ENCODE peak calls at places on chromosomes 3 and 15, in nine cellular contexts. N is iPS DF 6.9, B is cardiac muscle cell, A is ovary, K is foreskin keratinocyte, R is SK-N-SH, Q is A673, Y is dorsolateral prefrontal cortex, I is PC-9. T is an unnamed sample.

GRCh38 chr3:4045756-4046155 is 246.5 kb downstream of the LRRN1 start:
- DNase-seq in A (no peak), K (peak), N (no peak), I (no peak), Q (no peak), R (no peak), B (no peak), Y (no peak), T (no peak)

GRCh38 chr3:186788482-186789370 is 5.3 kb downstream of the EIF4A2 start:
- DNase-seq in K (no peak), B (no peak), N (no peak), Q (no peak), Y (no peak), I (no peak), R (no peak), A (no peak), T (no peak)

GRCh38 chr3:76365284-76365683 is 579.9 kb upstream of the ZNF717 start:
- DNase-seq in N (no peak), Q (no peak), Y (no peak), A (no peak), R (no peak), K (no peak), B (no peak), I (no peak), T (no peak)

GRCh38 chr3:52472239-52472783 is 16.9 kb downstream of the NISCH start:
- DNase-seq in Q (no peak), Y (no peak), A (no peak), B (no peak), I (no peak), K (no peak), R (no peak), N (no peak), T (no peak)

GRCh38 chr3:14388200-14388599 is 14.2 kb upstream of the SLC6A6 start:
- DNase-seq in Q (no peak), R (no peak), A (no peak), B (no peak), Y (no peak), I (no peak), K (no peak), N (no peak), T (no peak)

GRCh38 chr15:81235781-81236507 is 39.3 kb downstream of the IL16 start:
- DNase-seq in A (peak), N (no peak), R (no peak), Q (no peak), I (no peak), B (peak), Y (no peak), K (peak), T (peak)

GRCh38 chr15:95874625-95875024 is 455.9 kb upstream of the NR2F2 start:
- DNase-seq in R (no peak), A (no peak), N (no peak), K (no peak), Q (no peak), I (no peak), B (no peak), Y (no peak), T (no peak)

GRCh38 chr3:71366991-71367604 is 216.4 kb downstream of the FOXP1 start:
- DNase-seq in Y (no peak), I (no peak), R (no peak), N (no peak), Q (no peak), K (no peak), B (no peak), A (no peak), T (no peak)

GRCh38 chr3:171115667-171116066 is 89.1 kb upstream of the SLC2A2 start:
- DNase-seq in K (no peak), Y (no peak), B (no peak), N (no peak), R (no peak), I (no peak), Q (no peak), A (no peak), T (no peak)

GRCh38 chr15:39438260-39438659 is 142.6 kb upstream of the THBS1 start:
- DNase-seq in R (no peak), B (no peak), N (no peak), I (no peak), A (no peak), Q (no peak), Y (no peak), K (no peak), T (no peak)

GRCh38 chr15:81309647-81310460 is 14.1 kb downstream of the STARD5 start:
- DNase-seq in Q (no peak), N (no peak), I (no peak), K (no peak), B (no peak), R (no peak), A (no peak), Y (no peak), T (no peak)

GRCh38 chr15:59622289-59622688 is 10.7 kb downstream of the GCNT3 start:
- DNase-seq in Y (no peak), B (peak), K (peak), R (peak), Q (peak), N (no peak), A (peak), I (peak), T (peak)

GRCh38 chr3:146160964-146161724 is at the start of gene PLOD2:
- DNase-seq in N (no peak), Y (peak), A (peak), Q (peak), I (peak), B (peak), R (peak), K (peak), T (no peak)

GRCh38 chr3:138135141-138135832 is 3.1 kb upstream of the A4GNT start:
- DNase-seq in N (no peak), B (no peak), Q (no peak), Y (no peak), K (no peak), I (no peak), A (no peak), R (no peak), T (no peak)

GRCh38 chr3:159082514-159082913 is 280.7 kb downstream of the MFSD1 start:
- DNase-seq in K (peak), R (no peak), Y (no peak), Q (no peak), I (no peak), B (peak), N (no peak), A (no peak), T (no peak)

GRCh38 chr3:44000586-44000985 is 241.1 kb upstream of the TOPAZ1 start:
- DNase-seq in R (no peak), I (peak), Q (no peak), K (peak), N (no peak), A (no peak), B (no peak), Y (no peak), T (no peak)

GRCh38 chr15:76996526-76997401 is 1.8 kb downstream of the PSTPIP1 start:
- DNase-seq in A (peak), I (no peak), R (peak), Q (no peak), Y (no peak), B (peak), K (peak), N (no peak), T (no peak)

GRCh38 chr3:128547368-128547987 is 54.5 kb upstream of the GATA2 start:
- DNase-seq in K (peak), Y (no peak), N (no peak), R (no peak), I (no peak), B (peak), Q (no peak), A (no peak), T (no peak)

GRCh38 chr3:54882114-54882833 is 45.6 kb downstream of the LRTM1 start:
- DNase-seq in A (no peak), R (no peak), N (no peak), Y (no peak), B (peak), K (peak), Q (no peak), I (peak), T (peak)

GRCh38 chr3:187243933-187244564 is 46.8 kb downstream of the RTP1 start:
- DNase-seq in B (no peak), A (no peak), R (no peak), Q (no peak), K (no peak), Y (no peak), I (no peak), N (no peak), T (no peak)

GRCh38 chr15:62928242-62928995 is 114.1 kb upstream of the TPM1 start:
- DNase-seq in N (no peak), R (peak), A (no peak), I (peak), B (peak), Y (no peak), Q (peak), K (peak), T (peak)

GRCh38 chr15:59197459-59197858 is 9.2 kb upstream of the LDHAL6B start:
- DNase-seq in K (no peak), N (no peak), A (no peak), Y (no peak), I (no peak), B (no peak), R (no peak), Q (no peak), T (no peak)

GRCh38 chr15:78641876-78642275 is 866 bp upstream of the CHRNB4 start:
- DNase-seq in B (no peak), Q (no peak), A (no peak), Y (no peak), R (no peak), N (no peak), K (no peak), I (no peak), T (no peak)

GRCh38 chr3:128727059-128727458 is 1.1 kb downstream of the RAB7A start:
- DNase-seq in Q (no peak), Y (no peak), B (no peak), I (no peak), K (no peak), R (no peak), A (no peak), N (no peak), T (no peak)

GRCh38 chr3:169847896-169848295 is 21.8 kb downstream of the LRRC31 start:
- DNase-seq in B (no peak), R (no peak), Y (no peak), Q (no peak), I (no peak), K (no peak), A (no peak), N (no peak), T (no peak)

GRCh38 chr3:69791919-69792399 is 52.7 kb downstream of the MITF start:
- DNase-seq in R (peak), K (peak), B (peak), Y (no peak), Q (no peak), I (no peak), A (no peak), N (no peak), T (no peak)

GRCh38 chr3:119120480-119120879 is 25.5 kb upstream of the TEX55 start:
- DNase-seq in A (no peak), K (no peak), Y (no peak), B (no peak), R (no peak), I (no peak), N (peak), Q (no peak), T (no peak)

GRCh38 chr15:75542386-75542797 is 36.7 kb downstream of the PTPN9 start:
- DNase-seq in A (no peak), N (no peak), Y (no peak), R (no peak), B (no peak), I (no peak), K (no peak), Q (peak), T (no peak)

GRCh38 chr15:50687302-50687902 is 805 bp upstream of the TRPM7 start:
- DNase-seq in R (no peak), B (no peak), I (no peak), Y (no peak), Q (no peak), N (no peak), K (no peak), A (no peak), T (no peak)
- H3K27ac ChIP-seq in R (peak), B (peak), I (peak), Y (peak), Q (peak), N (no peak), K (peak), A (peak), T (peak)

DNA sequence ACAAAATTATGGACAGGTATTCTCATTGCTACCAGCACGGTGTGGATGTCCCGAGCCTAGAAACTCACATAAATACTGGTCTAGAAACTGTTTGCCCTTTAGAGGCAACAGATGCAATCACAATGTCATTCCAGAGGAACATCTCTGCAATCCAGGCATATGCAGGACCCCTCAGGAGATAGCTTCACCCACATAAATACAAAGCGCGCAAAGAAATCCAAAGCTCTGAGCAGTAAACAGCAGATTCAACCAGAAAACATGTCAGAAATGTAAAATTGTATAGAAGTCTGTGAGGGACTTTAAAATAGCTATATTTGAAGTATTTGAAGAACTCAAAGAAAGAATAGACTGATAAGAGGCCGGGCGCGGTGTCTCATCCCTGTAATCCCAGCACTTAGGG is 291.7 kb downstream of the FAM43A start:
- DNase-seq in Q (no peak), N (no peak), R (no peak), I (no peak), A (no peak), K (no peak), Y (no peak), B (no peak), T (no peak)
- H3K27ac ChIP-seq in Q (no peak), N (no peak), R (no peak), I (no peak), A (no peak), K (no peak), Y (no peak), B (no peak), T (no peak)

DNA sequence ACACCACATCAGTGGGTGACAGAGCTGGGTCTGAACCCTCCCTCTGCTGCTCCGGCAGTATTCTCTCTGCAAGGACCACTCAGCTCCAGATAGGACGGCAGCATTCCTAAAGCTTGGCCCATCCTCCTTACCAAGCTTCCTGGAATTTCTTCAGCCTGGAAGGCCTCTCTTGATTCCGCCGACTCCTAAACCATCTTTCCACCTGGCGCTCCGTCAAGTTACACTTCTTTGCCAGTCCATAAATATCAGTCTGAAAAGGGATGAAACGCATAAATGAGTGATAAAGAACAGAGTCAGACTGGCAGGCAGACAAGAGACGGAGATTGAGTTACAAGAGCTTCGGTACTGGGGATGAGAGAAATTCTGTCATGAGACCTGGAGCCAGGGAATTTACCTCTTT is 44.3 kb downstream of the CERS3 start:
- DNase-seq in Q (no peak), Y (no peak), B (no peak), N (no peak), R (no peak), K (no peak), I (no peak), A (no peak), T (no peak)
- H3K27ac ChIP-seq in Q (no peak), Y (no peak), B (no peak), N (no peak), R (no peak), K (no peak), I (no peak), A (no peak), T (no peak)

GRCh38 chr15:31805090-31805662 is 225.1 kb upstream of the CHRNA7 start:
- DNase-seq in R (no peak), A (no peak), Q (no peak), Y (no peak), B (no peak), N (no peak), I (no peak), K (no peak), T (no peak)

GRCh38 chr15:31803388-31803884 is 226.9 kb upstream of the CHRNA7 start:
- DNase-seq in B (no peak), A (no peak), Y (no peak), R (no peak), I (no peak), N (no peak), Q (no peak), K (no peak), T (no peak)

GRCh38 chr15:31802761-31803160 is 227.6 kb upstream of the CHRNA7 start:
- DNase-seq in Y (no peak), R (no peak), A (no peak), Q (no peak), K (no peak), N (no peak), I (no peak), B (no peak), T (no peak)

GRCh38 chr15:31799711-31800321 is 230.5 kb upstream of the CHRNA7 start:
- DNase-seq in I (no peak), B (no peak), Y (no peak), N (no peak), Q (no peak), R (no peak), A (no peak), K (no peak), T (no peak)

DNA sequence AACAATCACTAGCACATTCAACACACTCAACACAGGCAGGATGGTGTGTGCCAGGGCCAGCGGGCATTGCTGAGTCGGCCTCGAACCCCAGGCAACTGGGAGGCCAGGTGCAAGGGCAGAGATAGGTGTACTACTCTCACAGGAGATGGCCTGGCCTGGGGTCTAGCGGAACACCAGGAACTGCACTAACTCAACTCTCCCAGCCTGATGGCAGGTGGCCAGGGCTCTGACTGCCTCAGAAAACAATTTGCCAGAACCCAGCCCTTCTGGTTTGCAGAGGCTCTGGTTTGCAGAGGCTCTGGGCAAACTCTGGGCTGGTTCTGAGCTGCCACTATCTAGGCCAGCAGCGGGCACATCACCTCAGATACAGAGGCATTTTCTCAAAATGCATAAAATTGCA is 229.2 kb upstream of the CHRNA7 start:
- DNase-seq in I (no peak), A (peak), B (no peak), Q (no peak), R (peak), K (no peak), N (no peak), Y (peak), T (no peak)
- H3K27ac ChIP-seq in I (no peak), A (no peak), B (no peak), Q (no peak), R (no peak), K (no peak), N (no peak), Y (no peak), T (no peak)

GRCh38 chr15:82833283-82833682 is 23.9 kb downstream of the WHAMM start:
- DNase-seq in A (no peak), N (no peak), K (no peak), B (no peak), I (no peak), Q (no peak), Y (no peak), R (no peak), T (no peak)
- H3K27ac ChIP-seq in A (no peak), N (no peak), K (peak), B (no peak), I (peak), Q (peak), Y (no peak), R (peak), T (peak)

GRCh38 chr15:29669823-29670222 is 152.4 kb downstream of the TJP1 start:
- DNase-seq in Y (no peak), A (no peak), Q (no peak), N (no peak), I (peak), R (no peak), K (peak), B (no peak), T (no peak)

GRCh38 chr15:29670266-29670665 is 152.0 kb downstream of the TJP1 start:
- DNase-seq in I (no peak), B (no peak), A (no peak), N (no peak), K (peak), R (no peak), Q (no peak), Y (no peak), T (no peak)

GRCh38 chr15:29670945-29671307 is 151.3 kb downstream of the TJP1 start:
- DNase-seq in N (no peak), B (peak), K (peak), Q (no peak), Y (no peak), A (no peak), R (no peak), I (peak), T (peak)

GRCh38 chr15:29672446-29672845 is 149.8 kb downstream of the TJP1 start:
- DNase-seq in R (no peak), B (no peak), N (no peak), A (no peak), I (no peak), Y (no peak), K (no peak), Q (no peak), T (no peak)

DNA sequence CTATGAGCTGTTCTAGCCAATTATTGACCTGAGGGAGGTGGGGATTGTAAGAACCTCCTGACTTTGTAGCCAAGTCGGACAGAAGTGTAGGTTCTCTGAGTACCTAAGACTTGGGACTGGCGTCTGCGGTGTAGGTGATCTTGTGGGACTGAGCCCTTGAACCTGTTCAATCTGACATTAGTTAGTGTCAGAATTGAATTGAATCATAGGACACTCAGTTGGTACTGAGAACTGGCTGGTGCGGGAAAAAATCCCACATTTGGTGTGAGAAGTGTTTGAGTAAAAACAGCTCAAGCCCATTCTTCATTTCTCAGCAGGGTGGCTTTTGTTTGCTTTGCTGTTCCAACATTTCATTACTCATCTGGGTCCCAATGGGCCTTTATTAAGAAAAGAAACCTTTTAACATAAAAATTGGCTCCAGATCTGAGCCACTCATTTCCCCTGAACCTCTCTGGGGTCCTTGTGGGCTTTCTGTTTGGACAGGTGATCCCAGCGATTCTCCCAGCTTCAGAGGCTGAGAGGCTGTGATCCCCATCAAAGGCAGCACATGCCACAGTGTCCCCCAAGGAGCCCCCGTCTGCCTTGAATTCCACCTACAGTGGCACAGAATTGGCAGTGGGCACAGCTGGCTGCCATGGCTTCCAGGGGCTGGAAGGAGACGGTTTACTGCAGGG is 150.8 kb downstream of the TJP1 start:
- DNase-seq in Y (no peak), R (no peak), I (no peak), A (no peak), Q (peak), N (no peak), K (no peak), B (peak), T (no peak)
- H3K27ac ChIP-seq in Y (peak), R (peak), I (no peak), A (no peak), Q (no peak), N (no peak), K (peak), B (no peak), T (peak)

DNA sequence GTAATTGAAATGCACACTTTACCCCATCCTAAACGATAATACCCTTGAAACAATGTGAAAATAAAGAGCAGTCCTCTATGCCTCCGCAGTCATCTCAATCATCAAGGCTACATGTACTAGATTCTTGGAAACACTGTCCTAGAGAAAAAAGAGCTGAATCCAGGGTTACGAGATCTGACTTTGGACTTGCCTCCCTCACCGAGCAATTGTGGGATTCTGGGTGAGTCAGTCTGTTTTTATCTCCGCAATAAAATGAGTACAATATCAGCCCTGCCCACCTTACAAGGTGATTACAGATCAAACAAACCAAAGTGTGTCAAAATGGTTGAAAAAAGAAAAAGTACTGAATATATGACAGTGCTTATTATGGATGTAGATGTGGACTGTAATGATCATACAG is 152.3 kb upstream of the SNTN start:
- DNase-seq in R (no peak), Q (no peak), Y (no peak), K (no peak), I (no peak), N (no peak), A (no peak), B (no peak), T (no peak)
- H3K27ac ChIP-seq in R (no peak), Q (no peak), Y (no peak), K (no peak), I (no peak), N (no peak), A (no peak), B (no peak), T (no peak)

T was measured in epithelial cell of prostate.